ENCODE peak calls at places on chromosomes 6 and 20, in eight cellular contexts. R is T-helper 1 cell; S is activated T-cell treated with anti-CD3 and anti-CD28 coated beads, Interleukin-2, amount 50 U/mL, for 72 hours; O is neural crest cell; B is activated T-helper 2 cell treated with anti-CD3 and anti-CD28 coated beads, Interferon-gamma antibody, Interleukin-2, Interleukin-4, amounts not matched to agents 10 μg/mL and 5 μg/mL and 100 μg/mL, durations not matched to agents 14 hours and 24 hours and 36 hours; V is RWPE1; I is cardiac muscle cell; Y is glutamatergic neuron. T is an unnamed sample.

GRCh38 chr6:87066449-87067288 is 28.2 kb downstream of the CGA start:
- DNase-seq in R (peak), S (peak), O (peak), B (no peak), V (peak), I (peak), Y (peak), T (no peak)

GRCh38 chr20:9555781-9556180 is 41.4 kb downstream of the LAMP5 start:
- DNase-seq in R (no peak), S (no peak), O (no peak), B (no peak), V (peak), I (no peak), Y (no peak), T (no peak)

GRCh38 chr6:156280131-156280530 is 497.0 kb upstream of the ARID1B start:
- DNase-seq in R (no peak), S (no peak), O (no peak), B (no peak), V (no peak), I (no peak), Y (no peak), T (no peak)

GRCh38 chr6:138987643-138988468 is at the start of gene REPS1:
- DNase-seq in R (peak), S (peak), O (peak), B (peak), V (peak), I (peak), Y (peak), T (peak)

GRCh38 chr6:6900566-6901204 is 207.1 kb upstream of the RREB1 start:
- DNase-seq in R (no peak), S (no peak), O (no peak), B (no peak), V (no peak), I (no peak), Y (no peak), T (no peak)

GRCh38 chr6:154613137-154613676 is 102.7 kb upstream of the CNKSR3 start:
- DNase-seq in R (no peak), S (no peak), O (no peak), B (no peak), V (peak), I (no peak), Y (no peak), T (no peak)

GRCh38 chr6:80454661-80455365 is 348.3 kb downstream of the BCKDHB start:
- DNase-seq in R (no peak), S (no peak), O (no peak), B (no peak), V (peak), I (no peak), Y (no peak), T (no peak)

GRCh38 chr20:21901470-21902275 is 196.2 kb downstream of the PAX1 start:
- DNase-seq in R (no peak), S (no peak), O (no peak), B (no peak), V (no peak), I (peak), Y (no peak), T (no peak)

GRCh38 chr6:13413906-13414555 is 73.4 kb downstream of the GFOD1 start:
- DNase-seq in R (no peak), S (no peak), O (no peak), B (no peak), V (no peak), I (no peak), Y (no peak), T (no peak)

GRCh38 chr6:81842254-81842653 is 89.8 kb upstream of the TENT5A start:
- DNase-seq in R (no peak), S (no peak), O (no peak), B (no peak), V (no peak), I (no peak), Y (no peak), T (no peak)

GRCh38 chr6:89021629-89022028 is 58.2 kb upstream of the RNGTT start:
- DNase-seq in R (no peak), S (no peak), O (no peak), B (no peak), V (peak), I (no peak), Y (no peak), T (no peak)

GRCh38 chr6:161228911-161229591 is 44.8 kb downstream of the AGPAT4 start:
- DNase-seq in R (no peak), S (peak), O (no peak), B (no peak), V (peak), I (no peak), Y (no peak), T (no peak)

GRCh38 chr6:107803957-107804356 is 20.2 kb downstream of the SCML4 start:
- DNase-seq in R (no peak), S (no peak), O (no peak), B (no peak), V (no peak), I (peak), Y (no peak), T (no peak)

GRCh38 chr20:50744143-50744792 is 12.9 kb downstream of the PARD6B start:
- DNase-seq in R (no peak), S (no peak), O (no peak), B (no peak), V (peak), I (peak), Y (no peak), T (no peak)

GRCh38 chr6:14758421-14759043 is 487.3 kb upstream of the JARID2 start:
- DNase-seq in R (no peak), S (peak), O (no peak), B (no peak), V (peak), I (no peak), Y (no peak), T (no peak)

GRCh38 chr6:27280540-27281000 is 31.5 kb downstream of the POM121L2 start:
- DNase-seq in R (no peak), S (no peak), O (no peak), B (no peak), V (no peak), I (no peak), Y (peak), T (no peak)

GRCh38 chr6:21137708-21138358 is 455.7 kb upstream of the SOX4 start:
- DNase-seq in R (no peak), S (no peak), O (no peak), B (no peak), V (no peak), I (no peak), Y (no peak), T (no peak)

GRCh38 chr6:114342826-114343781 is at the start of gene HS3ST5:
- DNase-seq in R (no peak), S (no peak), O (peak), B (no peak), V (peak), I (peak), Y (peak), T (no peak)

GRCh38 chr6:116695398-116695797 is 14.4 kb downstream of the KPNA5 start:
- DNase-seq in R (no peak), S (no peak), O (no peak), B (no peak), V (no peak), I (no peak), Y (no peak), T (no peak)

GRCh38 chr6:76779068-76779467 is 684.2 kb downstream of the HTR1B start:
- DNase-seq in R (no peak), S (no peak), O (no peak), B (no peak), V (no peak), I (no peak), Y (no peak), T (no peak)

GRCh38 chr6:13524801-13525508 is 37.6 kb upstream of the GFOD1 start:
- DNase-seq in R (no peak), S (no peak), O (no peak), B (no peak), V (no peak), I (no peak), Y (no peak), T (no peak)

GRCh38 chr6:137699036-137699683 is 167.9 kb upstream of the TNFAIP3 start:
- DNase-seq in R (no peak), S (peak), O (no peak), B (no peak), V (no peak), I (no peak), Y (no peak), T (no peak)

GRCh38 chr20:59770270-59770669 is 163.2 kb downstream of the SYCP2 start:
- DNase-seq in R (no peak), S (no peak), O (no peak), B (no peak), V (peak), I (no peak), Y (no peak), T (no peak)

GRCh38 chr6:32087574-32088486 is 21.3 kb downstream of the TNXB start:
- DNase-seq in R (peak), S (peak), O (peak), B (peak), V (peak), I (peak), Y (peak), T (peak)

T was measured in T-helper 17 cell.